ENCODE peak calls at places on chromosomes 5 and 9, in ten cellular contexts. One of them, this sample, is unnamed.

GRCh38 chr5:172144291-172144815 is 43.7 kb downstream of the STK10 start:
- DNase-seq in GM23338: no peak
- DNase-seq in kidney tubule cell: no peak
- DNase-seq in tibial artery: no peak
- DNase-seq in BJ: no peak
- DNase-seq in neural progenitor cell: no peak
- DNase-seq in effector memory CD8-positive, alpha-beta T cell: no peak
- DNase-seq in stimulated activated CD8-positive, alpha-beta memory T cell treated with anti-CD3 and anti-CD28 coated beads, Interleukin-15, amount 100 ng/mL, for 4 hours: no peak
- DNase-seq in stimulated activated CD4-positive, alpha-beta T cell treated with anti-CD3 and anti-CD28 coated beads, Interleukin-15, amount 100 ng/mL, for 1 hour: no peak
- DNase-seq in WERI-Rb-1: no peak
- DNase-seq in this sample: no peak

GRCh38 chr9:122180633-122181032 is 20.9 kb downstream of the MORN5 start:
- DNase-seq in GM23338: no peak
- DNase-seq in kidney tubule cell: peak
- DNase-seq in tibial artery: no peak
- DNase-seq in BJ: peak
- DNase-seq in neural progenitor cell: no peak
- DNase-seq in effector memory CD8-positive, alpha-beta T cell: no peak
- DNase-seq in stimulated activated CD8-positive, alpha-beta memory T cell treated with anti-CD3 and anti-CD28 coated beads, Interleukin-15, amount 100 ng/mL, for 4 hours: no peak
- DNase-seq in stimulated activated CD4-positive, alpha-beta T cell treated with anti-CD3 and anti-CD28 coated beads, Interleukin-15, amount 100 ng/mL, for 1 hour: no peak
- DNase-seq in WERI-Rb-1: no peak
- DNase-seq in this sample: peak

GRCh38 chr5:113266227-113266912 is 168.4 kb downstream of the TSSK1B start:
- DNase-seq in GM23338: no peak
- DNase-seq in kidney tubule cell: peak
- DNase-seq in tibial artery: no peak
- DNase-seq in BJ: no peak
- DNase-seq in neural progenitor cell: no peak
- DNase-seq in effector memory CD8-positive, alpha-beta T cell: no peak
- DNase-seq in stimulated activated CD8-positive, alpha-beta memory T cell treated with anti-CD3 and anti-CD28 coated beads, Interleukin-15, amount 100 ng/mL, for 4 hours: no peak
- DNase-seq in stimulated activated CD4-positive, alpha-beta T cell treated with anti-CD3 and anti-CD28 coated beads, Interleukin-15, amount 100 ng/mL, for 1 hour: no peak
- DNase-seq in WERI-Rb-1: peak
- DNase-seq in this sample: no peak

GRCh38 chr9:108410161-108410560 is 445.6 kb downstream of the ACTL7B start:
- DNase-seq in GM23338: no peak
- DNase-seq in kidney tubule cell: no peak
- DNase-seq in tibial artery: no peak
- DNase-seq in BJ: no peak
- DNase-seq in neural progenitor cell: no peak
- DNase-seq in effector memory CD8-positive, alpha-beta T cell: no peak
- DNase-seq in stimulated activated CD8-positive, alpha-beta memory T cell treated with anti-CD3 and anti-CD28 coated beads, Interleukin-15, amount 100 ng/mL, for 4 hours: no peak
- DNase-seq in stimulated activated CD4-positive, alpha-beta T cell treated with anti-CD3 and anti-CD28 coated beads, Interleukin-15, amount 100 ng/mL, for 1 hour: no peak
- DNase-seq in WERI-Rb-1: no peak
- DNase-seq in this sample: no peak

GRCh38 chr5:173265433-173265832 is 30.4 kb upstream of the NKX2-5 start:
- DNase-seq in GM23338: no peak
- DNase-seq in kidney tubule cell: no peak
- DNase-seq in tibial artery: no peak
- DNase-seq in BJ: no peak
- DNase-seq in neural progenitor cell: no peak
- DNase-seq in effector memory CD8-positive, alpha-beta T cell: no peak
- DNase-seq in stimulated activated CD8-positive, alpha-beta memory T cell treated with anti-CD3 and anti-CD28 coated beads, Interleukin-15, amount 100 ng/mL, for 4 hours: no peak
- DNase-seq in stimulated activated CD4-positive, alpha-beta T cell treated with anti-CD3 and anti-CD28 coated beads, Interleukin-15, amount 100 ng/mL, for 1 hour: no peak
- DNase-seq in WERI-Rb-1: no peak
- DNase-seq in this sample: no peak

GRCh38 chr9:94903961-94904421 is 177.5 kb downstream of the AOPEP start:
- DNase-seq in GM23338: no peak
- DNase-seq in kidney tubule cell: no peak
- DNase-seq in tibial artery: no peak
- DNase-seq in BJ: peak
- DNase-seq in neural progenitor cell: no peak
- DNase-seq in effector memory CD8-positive, alpha-beta T cell: no peak
- DNase-seq in stimulated activated CD8-positive, alpha-beta memory T cell treated with anti-CD3 and anti-CD28 coated beads, Interleukin-15, amount 100 ng/mL, for 4 hours: no peak
- DNase-seq in stimulated activated CD4-positive, alpha-beta T cell treated with anti-CD3 and anti-CD28 coated beads, Interleukin-15, amount 100 ng/mL, for 1 hour: no peak
- DNase-seq in WERI-Rb-1: no peak
- DNase-seq in this sample: no peak

GRCh38 chr5:142086229-142086628 is 22.4 kb upstream of the NDFIP1 start:
- DNase-seq in GM23338: no peak
- DNase-seq in kidney tubule cell: no peak
- DNase-seq in tibial artery: no peak
- DNase-seq in BJ: no peak
- DNase-seq in neural progenitor cell: no peak
- DNase-seq in effector memory CD8-positive, alpha-beta T cell: no peak
- DNase-seq in stimulated activated CD8-positive, alpha-beta memory T cell treated with anti-CD3 and anti-CD28 coated beads, Interleukin-15, amount 100 ng/mL, for 4 hours: no peak
- DNase-seq in stimulated activated CD4-positive, alpha-beta T cell treated with anti-CD3 and anti-CD28 coated beads, Interleukin-15, amount 100 ng/mL, for 1 hour: no peak
- DNase-seq in WERI-Rb-1: no peak
- DNase-seq in this sample: no peak

GRCh38 chr5:156218364-156219158 is 108.4 kb upstream of the SGCD start:
- DNase-seq in GM23338: no peak
- DNase-seq in kidney tubule cell: no peak
- DNase-seq in tibial artery: no peak
- DNase-seq in BJ: no peak
- DNase-seq in neural progenitor cell: no peak
- DNase-seq in effector memory CD8-positive, alpha-beta T cell: no peak
- DNase-seq in stimulated activated CD8-positive, alpha-beta memory T cell treated with anti-CD3 and anti-CD28 coated beads, Interleukin-15, amount 100 ng/mL, for 4 hours: no peak
- DNase-seq in stimulated activated CD4-positive, alpha-beta T cell treated with anti-CD3 and anti-CD28 coated beads, Interleukin-15, amount 100 ng/mL, for 1 hour: no peak
- DNase-seq in WERI-Rb-1: no peak
- DNase-seq in this sample: no peak

GRCh38 chr9:123544007-123544827 is 188.2 kb downstream of the CRB2 start:
- DNase-seq in GM23338: peak
- DNase-seq in kidney tubule cell: peak
- DNase-seq in tibial artery: no peak
- DNase-seq in BJ: no peak
- DNase-seq in neural progenitor cell: peak
- DNase-seq in effector memory CD8-positive, alpha-beta T cell: no peak
- DNase-seq in stimulated activated CD8-positive, alpha-beta memory T cell treated with anti-CD3 and anti-CD28 coated beads, Interleukin-15, amount 100 ng/mL, for 4 hours: no peak
- DNase-seq in stimulated activated CD4-positive, alpha-beta T cell treated with anti-CD3 and anti-CD28 coated beads, Interleukin-15, amount 100 ng/mL, for 1 hour: no peak
- DNase-seq in WERI-Rb-1: peak
- DNase-seq in this sample: peak

GRCh38 chr5:142900926-142901325 is 130.7 kb downstream of the ARHGAP26 start:
- DNase-seq in GM23338: no peak
- DNase-seq in kidney tubule cell: no peak
- DNase-seq in tibial artery: no peak
- DNase-seq in BJ: peak
- DNase-seq in neural progenitor cell: no peak
- DNase-seq in effector memory CD8-positive, alpha-beta T cell: no peak
- DNase-seq in stimulated activated CD8-positive, alpha-beta memory T cell treated with anti-CD3 and anti-CD28 coated beads, Interleukin-15, amount 100 ng/mL, for 4 hours: no peak
- DNase-seq in stimulated activated CD4-positive, alpha-beta T cell treated with anti-CD3 and anti-CD28 coated beads, Interleukin-15, amount 100 ng/mL, for 1 hour: no peak
- DNase-seq in WERI-Rb-1: no peak
- DNase-seq in this sample: no peak

GRCh38 chr9:18333157-18333556 is 140.8 kb upstream of the ADAMTSL1 start:
- DNase-seq in GM23338: peak
- DNase-seq in kidney tubule cell: peak
- DNase-seq in tibial artery: no peak
- DNase-seq in BJ: no peak
- DNase-seq in neural progenitor cell: no peak
- DNase-seq in effector memory CD8-positive, alpha-beta T cell: no peak
- DNase-seq in stimulated activated CD8-positive, alpha-beta memory T cell treated with anti-CD3 and anti-CD28 coated beads, Interleukin-15, amount 100 ng/mL, for 4 hours: no peak
- DNase-seq in stimulated activated CD4-positive, alpha-beta T cell treated with anti-CD3 and anti-CD28 coated beads, Interleukin-15, amount 100 ng/mL, for 1 hour: no peak
- DNase-seq in WERI-Rb-1: no peak
- DNase-seq in this sample: no peak

GRCh38 chr9:127388856-127389238 is 8.1 kb upstream of the SLC2A8 start:
- DNase-seq in GM23338: no peak
- DNase-seq in kidney tubule cell: no peak
- DNase-seq in tibial artery: no peak
- DNase-seq in BJ: no peak
- DNase-seq in neural progenitor cell: no peak
- DNase-seq in effector memory CD8-positive, alpha-beta T cell: no peak
- DNase-seq in stimulated activated CD8-positive, alpha-beta memory T cell treated with anti-CD3 and anti-CD28 coated beads, Interleukin-15, amount 100 ng/mL, for 4 hours: no peak
- DNase-seq in stimulated activated CD4-positive, alpha-beta T cell treated with anti-CD3 and anti-CD28 coated beads, Interleukin-15, amount 100 ng/mL, for 1 hour: no peak
- DNase-seq in WERI-Rb-1: no peak
- DNase-seq in this sample: no peak

GRCh38 chr5:35788724-35789123 is 68.0 kb upstream of the IL7R start:
- DNase-seq in GM23338: no peak
- DNase-seq in kidney tubule cell: no peak
- DNase-seq in tibial artery: no peak
- DNase-seq in BJ: no peak
- DNase-seq in neural progenitor cell: no peak
- DNase-seq in effector memory CD8-positive, alpha-beta T cell: no peak
- DNase-seq in stimulated activated CD8-positive, alpha-beta memory T cell treated with anti-CD3 and anti-CD28 coated beads, Interleukin-15, amount 100 ng/mL, for 4 hours: no peak
- DNase-seq in stimulated activated CD4-positive, alpha-beta T cell treated with anti-CD3 and anti-CD28 coated beads, Interleukin-15, amount 100 ng/mL, for 1 hour: no peak
- DNase-seq in WERI-Rb-1: no peak
- DNase-seq in this sample: no peak

GRCh38 chr9:18610956-18611355 is 137.0 kb downstream of the ADAMTSL1 start:
- DNase-seq in GM23338: no peak
- DNase-seq in kidney tubule cell: no peak
- DNase-seq in tibial artery: no peak
- DNase-seq in BJ: no peak
- DNase-seq in neural progenitor cell: no peak
- DNase-seq in effector memory CD8-positive, alpha-beta T cell: no peak
- DNase-seq in stimulated activated CD8-positive, alpha-beta memory T cell treated with anti-CD3 and anti-CD28 coated beads, Interleukin-15, amount 100 ng/mL, for 4 hours: no peak
- DNase-seq in stimulated activated CD4-positive, alpha-beta T cell treated with anti-CD3 and anti-CD28 coated beads, Interleukin-15, amount 100 ng/mL, for 1 hour: no peak
- DNase-seq in WERI-Rb-1: no peak
- DNase-seq in this sample: peak

GRCh38 chr5:56139978-56140562 is 93.1 kb downstream of the ANKRD55 start:
- DNase-seq in GM23338: no peak
- DNase-seq in kidney tubule cell: no peak
- DNase-seq in tibial artery: no peak
- DNase-seq in BJ: no peak
- DNase-seq in neural progenitor cell: no peak
- DNase-seq in effector memory CD8-positive, alpha-beta T cell: no peak
- DNase-seq in stimulated activated CD8-positive, alpha-beta memory T cell treated with anti-CD3 and anti-CD28 coated beads, Interleukin-15, amount 100 ng/mL, for 4 hours: no peak
- DNase-seq in stimulated activated CD4-positive, alpha-beta T cell treated with anti-CD3 and anti-CD28 coated beads, Interleukin-15, amount 100 ng/mL, for 1 hour: no peak
- DNase-seq in WERI-Rb-1: no peak
- DNase-seq in this sample: no peak

GRCh38 chr9:120267929-120268328 is 312.0 kb downstream of the CDK5RAP2 start:
- DNase-seq in GM23338: no peak
- DNase-seq in kidney tubule cell: peak
- DNase-seq in tibial artery: no peak
- DNase-seq in BJ: no peak
- DNase-seq in neural progenitor cell: no peak
- DNase-seq in effector memory CD8-positive, alpha-beta T cell: no peak
- DNase-seq in stimulated activated CD8-positive, alpha-beta memory T cell treated with anti-CD3 and anti-CD28 coated beads, Interleukin-15, amount 100 ng/mL, for 4 hours: no peak
- DNase-seq in stimulated activated CD4-positive, alpha-beta T cell treated with anti-CD3 and anti-CD28 coated beads, Interleukin-15, amount 100 ng/mL, for 1 hour: no peak
- DNase-seq in WERI-Rb-1: no peak
- DNase-seq in this sample: no peak

GRCh38 chr5:90740244-90740799 is 181.7 kb downstream of the ADGRV1 start:
- DNase-seq in GM23338: peak
- DNase-seq in kidney tubule cell: no peak
- DNase-seq in tibial artery: no peak
- DNase-seq in BJ: no peak
- DNase-seq in neural progenitor cell: no peak
- DNase-seq in effector memory CD8-positive, alpha-beta T cell: no peak
- DNase-seq in stimulated activated CD8-positive, alpha-beta memory T cell treated with anti-CD3 and anti-CD28 coated beads, Interleukin-15, amount 100 ng/mL, for 4 hours: no peak
- DNase-seq in stimulated activated CD4-positive, alpha-beta T cell treated with anti-CD3 and anti-CD28 coated beads, Interleukin-15, amount 100 ng/mL, for 1 hour: no peak
- DNase-seq in WERI-Rb-1: no peak
- DNase-seq in this sample: no peak

GRCh38 chr9:75866273-75866871 is 24.1 kb upstream of the PCSK5 start:
- DNase-seq in GM23338: peak
- DNase-seq in kidney tubule cell: peak
- DNase-seq in tibial artery: peak
- DNase-seq in BJ: no peak
- DNase-seq in neural progenitor cell: peak
- DNase-seq in effector memory CD8-positive, alpha-beta T cell: peak
- DNase-seq in stimulated activated CD8-positive, alpha-beta memory T cell treated with anti-CD3 and anti-CD28 coated beads, Interleukin-15, amount 100 ng/mL, for 4 hours: no peak
- DNase-seq in stimulated activated CD4-positive, alpha-beta T cell treated with anti-CD3 and anti-CD28 coated beads, Interleukin-15, amount 100 ng/mL, for 1 hour: no peak
- DNase-seq in WERI-Rb-1: peak
- DNase-seq in this sample: peak

GRCh38 chr9:36940881-36941280 is 93.2 kb downstream of the PAX5 start:
- DNase-seq in GM23338: no peak
- DNase-seq in kidney tubule cell: no peak
- DNase-seq in tibial artery: no peak
- DNase-seq in BJ: no peak
- DNase-seq in neural progenitor cell: no peak
- DNase-seq in effector memory CD8-positive, alpha-beta T cell: no peak
- DNase-seq in stimulated activated CD8-positive, alpha-beta memory T cell treated with anti-CD3 and anti-CD28 coated beads, Interleukin-15, amount 100 ng/mL, for 4 hours: no peak
- DNase-seq in stimulated activated CD4-positive, alpha-beta T cell treated with anti-CD3 and anti-CD28 coated beads, Interleukin-15, amount 100 ng/mL, for 1 hour: no peak
- DNase-seq in WERI-Rb-1: peak
- DNase-seq in this sample: no peak

GRCh38 chr9:12921621-12922020 is 146.8 kb downstream of the LURAP1L start:
- DNase-seq in GM23338: no peak
- DNase-seq in kidney tubule cell: no peak
- DNase-seq in tibial artery: no peak
- DNase-seq in BJ: no peak
- DNase-seq in neural progenitor cell: no peak
- DNase-seq in effector memory CD8-positive, alpha-beta T cell: no peak
- DNase-seq in stimulated activated CD8-positive, alpha-beta memory T cell treated with anti-CD3 and anti-CD28 coated beads, Interleukin-15, amount 100 ng/mL, for 4 hours: no peak
- DNase-seq in stimulated activated CD4-positive, alpha-beta T cell treated with anti-CD3 and anti-CD28 coated beads, Interleukin-15, amount 100 ng/mL, for 1 hour: no peak
- DNase-seq in WERI-Rb-1: no peak
- DNase-seq in this sample: no peak

GRCh38 chr9:134885647-134886412 is 5.2 kb downstream of the FCN2 start:
- DNase-seq in GM23338: no peak
- DNase-seq in kidney tubule cell: no peak
- DNase-seq in tibial artery: no peak
- DNase-seq in BJ: no peak
- DNase-seq in neural progenitor cell: no peak
- DNase-seq in effector memory CD8-positive, alpha-beta T cell: no peak
- DNase-seq in stimulated activated CD8-positive, alpha-beta memory T cell treated with anti-CD3 and anti-CD28 coated beads, Interleukin-15, amount 100 ng/mL, for 4 hours: no peak
- DNase-seq in stimulated activated CD4-positive, alpha-beta T cell treated with anti-CD3 and anti-CD28 coated beads, Interleukin-15, amount 100 ng/mL, for 1 hour: no peak
- DNase-seq in WERI-Rb-1: no peak
- DNase-seq in this sample: no peak

GRCh38 chr5:87649455-87649854 is 236.7 kb upstream of the CCNH start:
- DNase-seq in GM23338: no peak
- DNase-seq in kidney tubule cell: no peak
- DNase-seq in tibial artery: no peak
- DNase-seq in BJ: no peak
- DNase-seq in neural progenitor cell: no peak
- DNase-seq in effector memory CD8-positive, alpha-beta T cell: no peak
- DNase-seq in stimulated activated CD8-positive, alpha-beta memory T cell treated with anti-CD3 and anti-CD28 coated beads, Interleukin-15, amount 100 ng/mL, for 4 hours: no peak
- DNase-seq in stimulated activated CD4-positive, alpha-beta T cell treated with anti-CD3 and anti-CD28 coated beads, Interleukin-15, amount 100 ng/mL, for 1 hour: no peak
- DNase-seq in WERI-Rb-1: no peak
- DNase-seq in this sample: peak

GRCh38 chr5:64792474-64792873 is 23.7 kb downstream of the CWC27 start:
- DNase-seq in GM23338: no peak
- DNase-seq in kidney tubule cell: no peak
- DNase-seq in tibial artery: no peak
- DNase-seq in BJ: no peak
- DNase-seq in neural progenitor cell: no peak
- DNase-seq in effector memory CD8-positive, alpha-beta T cell: no peak
- DNase-seq in stimulated activated CD8-positive, alpha-beta memory T cell treated with anti-CD3 and anti-CD28 coated beads, Interleukin-15, amount 100 ng/mL, for 4 hours: no peak
- DNase-seq in stimulated activated CD4-positive, alpha-beta T cell treated with anti-CD3 and anti-CD28 coated beads, Interleukin-15, amount 100 ng/mL, for 1 hour: no peak
- DNase-seq in WERI-Rb-1: no peak
- DNase-seq in this sample: peak

This sample was measured in DMS53.